ENCODE peak calls at places on chromosomes 13 and 19, in five cellular contexts. G is pancreas, J is IMR-90, Z is psoas muscle, B is aorta. H is an unnamed sample.
A peak's percentile ranks its signal among the peaks of the same experiment; 100 is the strongest.

GRCh38 chr13:46295531-46296464 is 84.1 kb downstream of the LRRC63 start:
- DNase-seq in G (no peak), J (peak; percentile 83), Z (peak; percentile 20), B (peak; percentile 59), H (peak; percentile 76)

GRCh38 chr13:44819245-44819644 is 170.0 kb downstream of the NUFIP1 start:
- DNase-seq in G (no peak), J (peak; percentile 95), Z (no peak), B (no peak), H (peak; percentile 76)

GRCh38 chr13:69565334-69565733 is 542.3 kb upstream of the ATXN8OS start:
- DNase-seq in G (no peak), J (no peak), Z (no peak), B (no peak), H (no peak)

GRCh38 chr19:18253716-18254115 is 20.5 kb downstream of the IQCN start:
- DNase-seq in G (no peak), J (no peak), Z (no peak), B (no peak), H (peak; percentile 92)

GRCh38 chr13:113297370-113297871 is 382 bp downstream of the LAMP1 start:
- DNase-seq in G (peak; percentile 61), J (no peak), Z (no peak), B (peak; percentile 61), H (peak; percentile 51)

GRCh38 chr19:44747739-44748425 is 626 bp upstream of the BCL3 start:
- DNase-seq in G (peak; percentile 78), J (peak; percentile 61), Z (peak; percentile 80), B (peak; percentile 88), H (peak; percentile 91)

GRCh38 chr19:10979950-10980349 is 19.1 kb downstream of the SMARCA4 start:
- DNase-seq in G (no peak), J (no peak), Z (no peak), B (no peak), H (peak; percentile 56)

GRCh38 chr13:51906581-51906980 is 44.8 kb downstream of the CCDC70 start:
- DNase-seq in G (no peak), J (no peak), Z (no peak), B (no peak), H (no peak)

GRCh38 chr13:27296496-27296895 is 25.9 kb downstream of the RASL11A start:
- DNase-seq in G (no peak), J (no peak), Z (no peak), B (no peak), H (no peak)

GRCh38 chr13:48806522-48806921 is 152.8 kb downstream of the CYSLTR2 start:
- DNase-seq in G (no peak), J (peak; percentile 83), Z (no peak), B (no peak), H (no peak)

GRCh38 chr19:17841810-17842662 is 5.7 kb downstream of the JAK3 start:
- DNase-seq in G (peak; percentile 89), J (peak; percentile 63), Z (peak; percentile 74), B (peak; percentile 85), H (peak; percentile 88)

GRCh38 chr19:38735257-38735686 is 9.0 kb downstream of the CAPN12 start:
- DNase-seq in G (peak; percentile 71), J (no peak), Z (no peak), B (peak; percentile 41), H (peak; percentile 92)

GRCh38 chr19:55973982-55974381 is 12.6 kb upstream of the NLRP5 start:
- DNase-seq in G (no peak), J (no peak), Z (no peak), B (no peak), H (no peak)
- H3K9me3 ChIP-seq in G (no peaks in the 10 kb centered on the region), J (peaks cover 21% of the 10 kb centered on the region), Z (no peaks in the 10 kb centered on the region), B (peaks cover 8% of the 10 kb centered on the region), H (peaks cover 2% of the 10 kb centered on the region)

GRCh38 chr13:42445354-42445753 is 128.6 kb upstream of the TNFSF11 start:
- DNase-seq in G (no peak), J (no peak), Z (no peak), B (no peak), H (no peak)
- H3K9me3 ChIP-seq in G (no peaks in the 10 kb centered on the region), J (peaks cover 6% of the 10 kb centered on the region), Z (peaks cover 19% of the 10 kb centered on the region), B (peaks cover 4% of the 10 kb centered on the region), H (peaks cover 4% of the 10 kb centered on the region)

DNA sequence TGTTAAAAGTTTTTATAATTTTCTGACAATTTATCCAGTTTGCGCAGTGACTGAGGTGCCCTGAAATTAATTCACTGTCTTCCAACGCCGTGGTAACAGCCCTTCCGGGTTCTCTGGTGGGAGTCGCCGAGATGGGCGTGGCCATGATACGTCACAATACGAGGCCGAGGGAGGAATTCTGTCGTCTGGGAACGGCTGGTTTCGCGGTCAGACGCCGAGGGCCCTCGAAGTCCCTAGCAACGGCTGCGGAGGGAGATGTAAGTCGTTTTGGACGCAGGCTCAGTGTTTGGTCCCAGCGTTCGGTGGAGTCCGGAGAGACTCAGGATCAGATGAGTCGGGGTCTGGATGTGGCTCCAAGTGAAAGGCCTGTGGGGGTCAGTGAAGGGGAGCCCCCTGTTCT is 21.7 kb downstream of the ZNF613 start:
- DNase-seq in G (no peak), J (peak; percentile 23), Z (no peak), B (peak; percentile 58), H (no peak)
- H3K9me3 ChIP-seq in G (peaks cover 10% of the 10 kb centered on the region), J (peaks cover 42% of the 10 kb centered on the region), Z (peaks cover 76% of the 10 kb centered on the region), B (peaks cover 31% of the 10 kb centered on the region), H (peaks cover 28% of the 10 kb centered on the region)

DNA sequence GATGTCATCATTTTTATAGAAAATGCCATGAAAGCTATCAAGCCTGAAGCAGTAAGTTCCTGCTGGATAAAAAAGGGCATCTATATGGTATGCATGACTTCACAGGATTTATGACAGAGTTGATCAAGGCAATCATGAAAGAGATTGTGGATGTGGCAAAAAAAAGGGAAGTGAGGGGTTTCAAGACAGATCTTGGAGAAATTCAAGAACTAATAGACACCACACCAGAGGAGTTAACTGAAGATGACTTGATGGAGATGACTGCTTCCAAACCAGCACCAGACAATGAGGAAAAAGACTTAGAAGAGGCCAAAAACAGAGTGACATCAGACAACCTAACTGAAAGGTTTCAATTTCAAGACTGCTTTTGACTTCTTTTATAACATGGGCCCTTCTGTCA is 691.1 kb upstream of the SLC10A2 start:
- DNase-seq in G (no peak), J (no peak), Z (no peak), B (no peak), H (no peak)
- H3K9me3 ChIP-seq in G (no peaks in the 10 kb centered on the region), J (peaks cover 2% of the 10 kb centered on the region), Z (no peaks in the 10 kb centered on the region), B (no peaks in the 10 kb centered on the region), H (no peaks in the 10 kb centered on the region)

H was measured in osteoblast.